ENCODE peak calls at places on chromosomes 5 and 9, in ten cellular contexts. W is myocyte; F is choroid plexus epithelial cell; J is epithelial cell of esophagus; A is mucosa of gallbladder; O is neural crest cell; K is activated CD4-positive, CD25-positive, alpha-beta regulatory T cell treated with anti-CD3 and anti-CD28 coated beads, Interleukin-2, amount 50 U/mL, for 72 hours; Z is H54; M is GM23248; R is stimulated activated CD4-positive, alpha-beta T cell treated with anti-CD3 and anti-CD28 coated beads, Interleukin-4, amount 100 ng/mL, for 1 hour. E is an unnamed sample.

GRCh38 chr5:172844577-172844838 is 10.5 kb downstream of the ERGIC1 start:
- DNase-seq in R (no peak), W (no peak), J (no peak), M (no peak), O (no peak), Z (no peak), K (no peak), F (no peak), A (no peak), E (no peak)

GRCh38 chr5:147168578-147169327 is 66.1 kb upstream of the STK32A start:
- DNase-seq in Z (no peak), J (peak), M (peak), F (peak), A (no peak), R (no peak), O (no peak), W (peak), K (no peak), E (no peak)

GRCh38 chr9:16029796-16030363 is 477.0 kb downstream of the CCDC171 start:
- DNase-seq in J (no peak), K (no peak), W (no peak), F (no peak), M (no peak), A (no peak), O (no peak), Z (no peak), R (no peak), E (no peak)

GRCh38 chr5:154397652-154398406 is 48.0 kb upstream of the SAP30L start:
- DNase-seq in W (no peak), K (no peak), F (no peak), J (no peak), Z (no peak), A (peak), M (no peak), R (no peak), O (no peak), E (no peak)

GRCh38 chr9:109335121-109335520 is 14.3 kb upstream of the EPB41L4B start:
- DNase-seq in K (no peak), M (no peak), F (no peak), O (no peak), Z (no peak), A (no peak), W (no peak), J (no peak), R (no peak), E (no peak)

GRCh38 chr5:135565256-135565655 is 13.5 kb downstream of the CXCL14 start:
- DNase-seq in Z (no peak), F (no peak), W (no peak), O (no peak), M (peak), K (no peak), R (no peak), J (no peak), A (no peak), E (no peak)

GRCh38 chr5:127425868-127426267 is 91.6 kb upstream of the PRRC1 start:
- DNase-seq in R (no peak), M (no peak), K (no peak), O (no peak), W (no peak), F (no peak), J (no peak), A (no peak), Z (no peak), E (no peak)

GRCh38 chr9:129886226-129887174 is 51.2 kb downstream of the USP20 start:
- DNase-seq in Z (no peak), K (peak), A (no peak), J (peak), F (no peak), R (peak), O (no peak), M (no peak), W (no peak), E (no peak)

GRCh38 chr5:37900692-37901091 is 60.9 kb upstream of the GDNF start:
- DNase-seq in W (peak), F (peak), M (peak), A (peak), O (no peak), R (no peak), Z (peak), J (peak), K (no peak), E (no peak)

E was measured in NT2/D1.